ENCODE peak calls at places on chromosomes 3 and 15, in seven cellular contexts. J is SK-N-SH, P is H1, H is GM12878, U is HCT116, X is K562, S is HepG2. C is an unnamed sample.

GRCh38 chr3:12395349-12396012 is 88.8 kb upstream of the TSEN2 start:
- DNase-seq in H (peak), S (no peak), P (no peak), J (no peak), U (no peak), X (no peak), C (no peak)

GRCh38 chr3:94349310-94349848 is 286.5 kb downstream of the NSUN3 start:
- DNase-seq in P (no peak), J (no peak), X (no peak), H (no peak), U (no peak), S (no peak), C (no peak)

GRCh38 chr15:80026754-80027153 is 32.7 kb upstream of the ZFAND6 start:
- DNase-seq in P (no peak), U (no peak), J (no peak), S (no peak), X (no peak), H (no peak), C (no peak)

GRCh38 chr3:143311096-143311495 is 191.5 kb downstream of the CHST2 start:
- DNase-seq in S (no peak), J (no peak), X (no peak), H (no peak), U (no peak), P (no peak), C (no peak)

GRCh38 chr3:159263750-159264561 is 462.1 kb downstream of the MFSD1 start:
- DNase-seq in U (peak), X (peak), H (no peak), P (no peak), J (peak), S (peak), C (peak)

GRCh38 chr3:178289544-178290160 is 246.6 kb upstream of the KCNMB2 start:
- DNase-seq in P (no peak), U (no peak), S (no peak), X (no peak), J (no peak), H (no peak), C (no peak)

GRCh38 chr3:30752961-30753360 is 141.5 kb downstream of the GADL1 start:
- DNase-seq in J (no peak), U (no peak), P (no peak), S (peak), H (no peak), X (no peak), C (no peak)

GRCh38 chr15:34682673-34683072 is 72.1 kb downstream of the GJD2 start:
- DNase-seq in U (peak), H (no peak), X (no peak), P (no peak), S (no peak), J (no peak), C (no peak)

GRCh38 chr15:78685157-78685830 is 44.3 kb upstream of the CHRNB4 start:
- DNase-seq in H (no peak), U (no peak), P (no peak), J (peak), S (no peak), X (no peak), C (no peak)

GRCh38 chr3:177359601-177360357 is 162.5 kb upstream of the TBL1XR1 start:
- DNase-seq in S (peak), H (peak), P (peak), J (peak), U (peak), X (peak), C (peak)

GRCh38 chr15:30038667-30039523 is 43.9 kb upstream of the GOLGA8J start:
- DNase-seq in H (no peak), U (no peak), P (no peak), X (no peak), J (peak), S (no peak), C (no peak)

GRCh38 chr15:62866366-62866765 is 176.2 kb upstream of the TPM1 start:
- DNase-seq in P (no peak), S (no peak), J (no peak), X (no peak), H (no peak), U (no peak), C (no peak)
- TF ChIP-seq JUND in P (no peak), S (no peak), J (no peak), X (no peak), H (no peak), U (no peak), C (no peak)

DNA sequence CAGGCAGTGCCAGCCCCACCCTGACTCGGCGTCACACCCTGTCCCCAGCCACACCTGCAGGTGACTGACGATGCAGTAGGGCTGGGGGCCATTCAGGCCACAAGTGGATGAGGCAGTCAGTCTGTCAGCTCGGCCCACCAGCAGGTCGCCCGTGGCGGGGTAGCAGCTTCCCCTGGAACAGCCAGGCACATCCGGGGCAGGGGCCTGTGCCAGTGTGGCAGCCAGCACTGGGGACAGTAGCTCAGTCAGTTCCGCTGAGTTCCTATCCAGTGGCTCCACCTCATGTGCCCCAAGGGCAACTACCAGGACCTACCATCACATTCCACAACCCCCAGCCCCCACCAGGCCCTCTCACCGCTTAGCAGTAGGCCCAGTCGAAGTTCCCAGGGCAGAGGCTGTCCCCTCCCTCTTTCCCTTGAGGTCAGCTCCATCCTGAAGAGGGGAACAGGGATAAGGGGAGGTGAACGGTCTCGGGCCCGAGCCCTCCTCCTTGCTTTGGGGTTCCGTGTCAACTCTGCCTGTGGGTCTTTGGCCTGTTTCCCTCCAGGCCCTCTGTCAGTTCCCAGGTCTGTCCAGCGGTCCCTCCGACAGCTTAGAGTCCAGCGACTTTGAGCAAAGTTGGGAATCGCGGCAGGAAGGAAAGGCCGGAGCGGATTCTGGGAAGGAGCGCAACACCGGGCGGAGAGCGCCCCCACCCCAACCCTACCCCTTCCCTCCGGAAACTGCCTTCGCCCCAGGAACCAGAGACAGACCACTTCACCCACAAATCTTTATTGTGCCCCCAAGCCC is at the start of gene LAMB2:
- DNase-seq in U (peak), S (peak), J (peak), H (no peak), P (peak), X (peak), C (peak)
- TF ChIP-seq JUND in U (no peak), S (no peak), J (no peak), H (no peak), P (no peak), X (no peak), C (no peak)

GRCh38 chr3:158152186-158152585 is 42.3 kb downstream of the RSRC1 start:
- DNase-seq in X (no peak), U (no peak), H (no peak), J (no peak), P (no peak), S (no peak), C (no peak)
- TF ChIP-seq JUND in X (no peak), U (peak), H (no peak), J (no peak), P (no peak), S (no peak), C (no peak)

DNA sequence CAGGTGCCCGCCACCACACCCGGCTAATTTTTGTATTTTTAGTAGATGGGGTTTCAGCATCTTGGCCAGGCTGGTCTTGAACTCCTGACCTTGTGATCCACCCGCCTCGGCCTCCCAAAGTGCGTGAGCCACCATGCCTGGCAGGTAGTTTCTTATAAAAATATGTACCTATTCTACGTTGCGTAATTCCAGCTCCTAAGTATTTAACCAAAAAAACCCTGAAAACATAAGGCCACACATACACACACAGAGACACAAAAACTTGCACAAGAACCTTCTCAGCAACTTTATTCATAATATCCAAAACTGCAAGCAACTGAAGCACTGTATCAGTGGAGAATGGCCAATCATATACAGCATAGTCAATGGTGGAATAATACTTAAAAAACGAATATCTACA is 5.3 kb downstream of the RNF168 start:
- DNase-seq in S (no peak), U (no peak), J (no peak), P (no peak), X (no peak), H (no peak), C (no peak)
- TF ChIP-seq JUND in S (no peak), U (no peak), J (no peak), P (no peak), X (no peak), H (no peak), C (no peak)

DNA sequence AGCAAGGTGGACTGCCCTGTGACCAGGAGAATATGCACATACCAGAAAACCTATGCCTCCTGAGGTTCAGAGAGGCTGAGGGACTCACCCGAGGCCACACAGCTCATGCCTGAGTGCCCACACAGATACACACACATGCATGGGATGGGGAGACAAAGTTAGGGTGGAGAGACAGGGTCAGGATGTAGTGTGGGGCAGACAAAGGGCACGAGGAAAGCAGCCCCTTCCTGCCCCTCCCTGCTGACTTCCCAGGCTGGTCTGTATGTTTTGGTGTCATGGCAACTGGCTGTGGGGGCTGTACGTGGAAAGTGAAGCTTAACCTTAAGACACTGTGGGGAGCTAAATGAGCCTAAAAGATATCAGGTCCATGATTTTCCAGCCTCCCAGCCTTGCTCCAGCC is 57.8 kb downstream of the EPHB3 start:
- DNase-seq in S (no peak), H (no peak), J (no peak), X (no peak), P (no peak), U (no peak), C (no peak)
- TF ChIP-seq JUND in S (no peak), H (no peak), J (no peak), X (no peak), P (no peak), U (no peak), C (no peak)

GRCh38 chr3:47228088-47228487 is 54.5 kb downstream of the KIF9 start:
- DNase-seq in H (no peak), X (no peak), S (no peak), U (no peak), P (no peak), J (no peak), C (no peak)
- TF ChIP-seq JUND in H (no peak), X (no peak), S (no peak), U (no peak), P (no peak), J (no peak), C (no peak)

GRCh38 chr3:61733000-61733399 is 171.6 kb downstream of the PTPRG start:
- DNase-seq in J (no peak), P (no peak), X (no peak), U (no peak), H (no peak), S (no peak), C (no peak)

GRCh38 chr3:61727435-61727834 is 166.1 kb downstream of the PTPRG start:
- DNase-seq in P (no peak), S (no peak), H (no peak), X (no peak), J (no peak), U (no peak), C (no peak)

GRCh38 chr3:61729235-61729634 is 167.9 kb downstream of the PTPRG start:
- DNase-seq in H (no peak), P (no peak), J (no peak), U (no peak), S (peak), X (no peak), C (no peak)

GRCh38 chr3:61730577-61731231 is 169.3 kb downstream of the PTPRG start:
- DNase-seq in H (no peak), S (no peak), U (no peak), J (no peak), X (no peak), P (no peak), C (no peak)

GRCh38 chr3:61730058-61730457 is 168.7 kb downstream of the PTPRG start:
- DNase-seq in J (no peak), P (no peak), S (peak), X (no peak), U (no peak), H (no peak), C (no peak)
- TF ChIP-seq JUND in J (no peak), P (no peak), S (no peak), X (no peak), U (no peak), H (no peak), C (no peak)

GRCh38 chr3:43362183-43362582 is 75.8 kb downstream of the SNRK start:
- DNase-seq in H (no peak), P (no peak), J (no peak), U (no peak), X (no peak), S (no peak), C (no peak)
- TF ChIP-seq JUND in H (no peak), P (no peak), J (no peak), U (no peak), X (no peak), S (no peak), C (no peak)

DNA sequence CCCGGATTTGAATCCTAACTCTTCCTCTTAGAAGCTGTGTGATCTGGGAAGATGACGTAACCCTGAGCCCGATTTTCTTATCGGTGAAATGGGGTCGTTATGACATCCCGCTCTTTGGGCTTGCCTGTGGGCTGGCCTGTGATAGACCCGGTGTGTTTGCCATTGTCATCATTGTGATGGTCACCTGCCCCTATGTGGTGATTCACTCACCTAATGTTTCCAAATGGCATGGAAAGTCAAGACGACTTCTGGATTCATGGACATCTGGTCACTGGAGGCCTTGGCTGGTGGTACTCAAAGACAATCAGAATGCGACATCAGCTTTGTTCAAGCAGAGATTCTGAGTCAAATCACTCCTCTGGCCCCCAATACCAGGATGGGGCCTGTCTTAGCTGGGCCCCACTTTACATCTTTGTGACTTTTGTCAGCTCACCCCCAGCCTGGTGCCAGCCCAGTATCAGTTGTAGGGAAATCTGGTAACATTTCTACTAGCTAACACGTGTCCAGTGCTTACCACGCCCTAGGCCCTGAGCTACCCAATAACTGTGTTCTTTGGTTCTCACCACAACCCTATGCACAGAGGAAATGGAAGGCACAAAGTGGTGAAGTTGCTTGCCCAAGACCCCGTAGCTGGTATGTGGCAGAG is 2.8 kb downstream of the TMEM43 start:
- DNase-seq in H (no peak), S (no peak), X (no peak), U (no peak), J (no peak), P (no peak), C (no peak)
- TF ChIP-seq JUND in H (no peak), S (no peak), X (no peak), U (no peak), J (no peak), P (no peak), C (no peak)

DNA sequence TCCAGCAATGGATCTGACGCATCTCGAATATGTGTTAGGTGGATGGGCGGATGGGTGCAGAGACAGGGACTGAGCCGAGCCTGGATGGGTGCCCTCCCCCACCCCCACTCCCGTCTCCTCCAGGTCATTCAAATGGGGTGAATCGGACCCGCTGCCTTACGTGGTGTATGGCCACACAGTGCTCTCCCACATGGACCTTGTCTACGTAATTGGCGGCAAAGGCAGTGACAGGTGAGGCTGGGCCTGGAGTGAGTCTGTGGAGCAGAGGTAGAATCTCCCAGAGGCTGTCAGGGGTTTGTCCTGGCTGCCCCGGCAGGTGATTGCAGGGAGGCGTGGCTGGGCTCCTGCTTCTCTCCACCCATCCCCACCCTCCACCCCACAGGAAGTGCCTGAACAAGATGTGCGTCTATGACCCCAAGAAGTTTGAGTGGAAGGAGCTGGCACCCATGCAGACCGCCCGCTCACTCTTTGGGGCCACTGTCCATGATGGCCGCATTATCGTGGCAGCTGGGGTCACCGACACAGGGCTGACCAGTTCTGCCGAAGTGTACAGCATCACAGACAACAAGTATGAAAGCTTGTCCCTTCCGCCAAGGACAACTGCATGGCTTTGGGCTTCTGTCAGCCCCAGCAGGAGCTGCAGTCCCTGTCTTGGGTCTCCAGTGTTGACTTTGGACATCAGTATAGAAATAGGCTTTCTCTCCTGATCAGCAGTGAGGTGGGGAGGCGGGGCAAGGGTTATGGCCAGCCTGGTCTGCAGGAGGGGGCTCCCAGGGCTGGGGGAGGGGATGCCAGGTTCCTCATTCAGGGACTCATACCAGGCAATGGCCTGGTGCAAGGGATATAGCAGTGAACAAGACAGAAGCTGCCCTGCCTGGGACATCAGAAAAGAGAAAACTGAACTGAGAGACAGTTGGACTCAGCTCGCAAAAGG is 3.4 kb downstream of the KLHL40 start:
- DNase-seq in U (no peak), X (no peak), J (no peak), P (no peak), H (no peak), S (no peak), C (no peak)
- TF ChIP-seq JUND in U (no peak), X (no peak), J (no peak), P (no peak), H (no peak), S (no peak), C (no peak)

C was measured in T47D.